ENCODE peak calls at places on chromosome 5, in four cellular contexts. One of them, this sample, is unnamed.
A peak's percentile ranks its signal among the peaks of the same experiment; 100 is the strongest.

GRCh38 chr5:85910335-85910734 is 707.4 kb upstream of the COX7C start:
- DNase-seq in SK-N-SH: no peak
- DNase-seq in HepG2: no peak
- DNase-seq in GM12878: no peak
- DNase-seq in this sample: no peak

GRCh38 chr5:157606046-157606445 is 30.5 kb upstream of the ADAM19 start:
- DNase-seq in SK-N-SH: peak; percentile 19
- DNase-seq in HepG2: no peak
- DNase-seq in GM12878: no peak
- DNase-seq in this sample: no peak

GRCh38 chr5:123882305-123882704 is 370.3 kb downstream of the CSNK1G3 start:
- DNase-seq in SK-N-SH: no peak
- DNase-seq in HepG2: no peak
- DNase-seq in GM12878: no peak
- DNase-seq in this sample: no peak

GRCh38 chr5:176653401-176653800 is 6.1 kb downstream of the TSPAN17 start:
- DNase-seq in SK-N-SH: no peak
- DNase-seq in HepG2: no peak
- DNase-seq in GM12878: peak; percentile 12
- DNase-seq in this sample: no peak

GRCh38 chr5:176609724-176610429 is at the start of gene GPRIN1:
- DNase-seq in SK-N-SH: peak; percentile 98
- DNase-seq in HepG2: peak; percentile 24
- DNase-seq in GM12878: no peak
- DNase-seq in this sample: no peak

GRCh38 chr5:126462239-126463014 is 39.2 kb downstream of the GRAMD2B start:
- DNase-seq in SK-N-SH: no peak
- DNase-seq in HepG2: no peak
- DNase-seq in GM12878: no peak
- DNase-seq in this sample: no peak

GRCh38 chr5:149128023-149128875 is 13.0 kb upstream of the ABLIM3 start:
- DNase-seq in SK-N-SH: peak; percentile 67
- DNase-seq in HepG2: no peak
- DNase-seq in GM12878: no peak
- DNase-seq in this sample: no peak

GRCh38 chr5:163448491-163448890 is 11.1 kb downstream of the CCNG1 start:
- DNase-seq in SK-N-SH: no peak
- DNase-seq in HepG2: no peak
- DNase-seq in GM12878: no peak
- DNase-seq in this sample: no peak

GRCh38 chr5:99349842-99350241 is 421.0 kb upstream of the CHD1 start:
- DNase-seq in SK-N-SH: no peak
- DNase-seq in HepG2: no peak
- DNase-seq in GM12878: no peak
- DNase-seq in this sample: no peak

GRCh38 chr5:152218694-152219093 is 186.4 kb downstream of the NMUR2 start:
- DNase-seq in SK-N-SH: no peak
- DNase-seq in HepG2: peak; percentile 1
- DNase-seq in GM12878: no peak
- DNase-seq in this sample: no peak

GRCh38 chr5:91074615-91075014 is 308.5 kb downstream of the ARRDC3 start:
- DNase-seq in SK-N-SH: no peak
- DNase-seq in HepG2: peak; percentile 5
- DNase-seq in GM12878: peak; percentile 23
- DNase-seq in this sample: no peak

GRCh38 chr5:83919071-83920041 is 198.7 kb upstream of the HAPLN1 start:
- DNase-seq in SK-N-SH: no peak
- DNase-seq in HepG2: no peak
- DNase-seq in GM12878: no peak
- DNase-seq in this sample: no peak

GRCh38 chr5:171851251-171851650 is 65.6 kb downstream of the SMIM23 start:
- DNase-seq in SK-N-SH: no peak
- DNase-seq in HepG2: no peak
- DNase-seq in GM12878: no peak
- DNase-seq in this sample: no peak

GRCh38 chr5:63553069-63553468 is 409.2 kb downstream of the HTR1A start:
- DNase-seq in SK-N-SH: no peak
- DNase-seq in HepG2: no peak
- DNase-seq in GM12878: no peak
- DNase-seq in this sample: no peak

GRCh38 chr5:133528841-133529240 is 83.5 kb downstream of the FSTL4 start:
- DNase-seq in SK-N-SH: no peak
- DNase-seq in HepG2: no peak
- DNase-seq in GM12878: no peak
- DNase-seq in this sample: no peak

GRCh38 chr5:55385227-55385626 is 77.4 kb downstream of the MTREX start:
- DNase-seq in SK-N-SH: no peak
- DNase-seq in HepG2: no peak
- DNase-seq in GM12878: no peak
- DNase-seq in this sample: no peak

GRCh38 chr5:12384005-12384404 is 479.8 kb upstream of the CTNND2 start:
- DNase-seq in SK-N-SH: no peak
- DNase-seq in HepG2: no peak
- DNase-seq in GM12878: no peak
- DNase-seq in this sample: no peak

GRCh38 chr5:40614923-40615585 is 64.7 kb upstream of the PTGER4 start:
- DNase-seq in SK-N-SH: no peak
- DNase-seq in HepG2: no peak
- DNase-seq in GM12878: no peak
- DNase-seq in this sample: no peak

GRCh38 chr5:17315710-17316221 is 98.3 kb downstream of the BASP1 start:
- DNase-seq in SK-N-SH: no peak
- DNase-seq in HepG2: no peak
- DNase-seq in GM12878: no peak
- DNase-seq in this sample: no peak

GRCh38 chr5:20420991-20421595 is 433.1 kb upstream of the CDH18 start:
- DNase-seq in SK-N-SH: no peak
- DNase-seq in HepG2: no peak
- DNase-seq in GM12878: no peak
- DNase-seq in this sample: no peak

GRCh38 chr5:151139646-151140045 is 17.9 kb downstream of the ANXA6 start:
- DNase-seq in SK-N-SH: no peak
- DNase-seq in HepG2: no peak
- DNase-seq in GM12878: no peak
- DNase-seq in this sample: no peak

GRCh38 chr5:99955006-99955405 is 580.2 kb upstream of the FAM174A start:
- DNase-seq in SK-N-SH: no peak
- DNase-seq in HepG2: no peak
- DNase-seq in GM12878: no peak
- DNase-seq in this sample: no peak

GRCh38 chr5:73233053-73233460 is 60.1 kb downstream of the TMEM174 start:
- DNase-seq in SK-N-SH: no peak
- DNase-seq in HepG2: no peak
- DNase-seq in GM12878: no peak
- DNase-seq in this sample: no peak
- H3K4me3 ChIP-seq in SK-N-SH: no peak overlapping the region
- H3K4me3 ChIP-seq in HepG2: no peak overlapping the region
- H3K4me3 ChIP-seq in GM12878: no peak overlapping the region
- H3K4me3 ChIP-seq in this sample: no peak overlapping the region

GRCh38 chr5:168710706-168711105 is 131.5 kb upstream of the PANK3 start:
- DNase-seq in SK-N-SH: no peak
- DNase-seq in HepG2: no peak
- DNase-seq in GM12878: no peak
- DNase-seq in this sample: no peak

GRCh38 chr5:168712280-168712924 is 133.2 kb upstream of the PANK3 start:
- DNase-seq in SK-N-SH: no peak
- DNase-seq in HepG2: no peak
- DNase-seq in GM12878: no peak
- DNase-seq in this sample: peak; percentile 36

GRCh38 chr5:168714046-168714445 is 134.9 kb upstream of the PANK3 start:
- DNase-seq in SK-N-SH: no peak
- DNase-seq in HepG2: no peak
- DNase-seq in GM12878: no peak
- DNase-seq in this sample: no peak

GRCh38 chr5:168708301-168708695 is 129.1 kb upstream of the PANK3 start:
- DNase-seq in SK-N-SH: no peak
- DNase-seq in HepG2: no peak
- DNase-seq in GM12878: no peak
- DNase-seq in this sample: no peak

DNA sequence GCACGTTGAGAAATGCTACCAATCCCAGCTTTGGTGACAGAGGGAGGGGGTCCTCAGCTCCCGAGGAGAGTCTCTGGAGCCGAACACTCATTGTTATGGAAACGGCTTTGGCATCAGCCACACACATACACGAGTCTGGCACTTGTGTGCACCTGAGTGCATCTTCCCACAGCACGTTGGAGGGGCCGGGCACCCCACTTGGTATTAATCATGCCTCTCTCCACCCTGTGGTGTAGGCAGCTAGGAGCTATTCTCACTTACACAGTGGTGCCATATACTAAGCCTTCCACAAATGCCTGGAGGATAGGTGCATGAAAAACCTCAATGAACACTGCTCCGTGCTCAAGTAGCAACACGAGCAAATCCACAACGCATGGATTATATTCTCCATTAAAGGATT is 133.9 kb upstream of the PANK3 start:
- DNase-seq in SK-N-SH: no peak
- DNase-seq in HepG2: no peak
- DNase-seq in GM12878: no peak
- DNase-seq in this sample: no peak
- TF ChIP-seq SIN3A in SK-N-SH: no peak
- TF ChIP-seq SIN3A in HepG2: no peak
- TF ChIP-seq SIN3A in GM12878: no peak
- TF ChIP-seq SIN3A in this sample: no peak

GRCh38 chr5:139708877-139709586 is 60.9 kb downstream of the CXXC5 start:
- DNase-seq in SK-N-SH: peak; percentile 94
- DNase-seq in HepG2: peak; percentile 75
- DNase-seq in GM12878: no peak
- DNase-seq in this sample: no peak
- H3K4me3 ChIP-seq in SK-N-SH: peak overlapping the region; percentile 34
- H3K4me3 ChIP-seq in HepG2: peak overlapping the region; percentile 72
- H3K4me3 ChIP-seq in GM12878: peak overlapping the region; percentile 11
- H3K4me3 ChIP-seq in this sample: peak overlapping the region; percentile 5

DNA sequence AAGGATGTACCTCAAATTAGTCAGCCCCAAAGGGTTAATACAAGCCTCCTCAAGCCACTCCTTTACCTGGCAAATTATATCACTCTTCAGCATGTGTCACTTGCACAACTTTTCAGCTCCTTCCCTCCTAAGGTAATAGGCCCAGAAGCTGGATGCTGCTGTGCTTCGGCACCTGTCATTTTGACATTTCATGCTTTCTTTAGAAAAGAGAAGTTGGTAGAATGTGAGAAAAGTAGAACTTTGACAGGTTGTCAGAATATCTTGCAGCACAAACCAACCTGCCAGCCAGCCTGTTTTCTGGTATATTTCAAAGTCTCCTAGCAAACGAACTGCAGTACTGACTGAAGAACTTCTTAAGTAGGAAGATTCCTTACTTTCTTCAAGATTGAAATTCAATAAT is 2136.9 kb downstream of the MAT2B start:
- DNase-seq in SK-N-SH: no peak
- DNase-seq in HepG2: no peak
- DNase-seq in GM12878: no peak
- DNase-seq in this sample: no peak
- TF ChIP-seq SIN3A in SK-N-SH: no peak
- TF ChIP-seq SIN3A in HepG2: no peak
- TF ChIP-seq SIN3A in GM12878: no peak
- TF ChIP-seq SIN3A in this sample: no peak